ENCODE peak calls at places on chromosomes 16 and 17, in six cellular contexts. R is body of pancreas, T is lower leg skin, B is heart left ventricle, W is transverse colon, M is sigmoid colon. A is an unnamed sample.

GRCh38 chr17:50209472-50210248 is 8.2 kb upstream of the COL1A1 start:
- DNase-seq in T (peak), M (peak), R (peak), W (peak), B (peak), A (no peak)

GRCh38 chr17:14672830-14673229 is 371.9 kb downstream of the HS3ST3B1 start:
- DNase-seq in M (no peak), T (no peak), B (no peak), R (peak), W (no peak), A (no peak)

GRCh38 chr16:15972046-15972868 is 22.8 kb downstream of the ABCC1 start:
- DNase-seq in T (no peak), B (no peak), M (no peak), W (no peak), R (no peak), A (no peak)

GRCh38 chr17:69075823-69076222 is 15.1 kb upstream of the ABCA9 start:
- DNase-seq in W (no peak), M (no peak), R (no peak), T (no peak), B (no peak), A (no peak)

GRCh38 chr16:80615751-80616150 is 75.0 kb downstream of the DYNLRB2 start:
- DNase-seq in T (no peak), W (no peak), B (no peak), M (no peak), R (no peak), A (no peak)

GRCh38 chr16:52203096-52203495 is 343.8 kb downstream of the TOX3 start:
- DNase-seq in W (no peak), T (no peak), B (no peak), M (no peak), R (no peak), A (no peak)

GRCh38 chr16:80231888-80232287 is 308.9 kb upstream of the DYNLRB2 start:
- DNase-seq in M (no peak), W (no peak), T (no peak), B (no peak), R (peak), A (no peak)

GRCh38 chr16:23286131-23286532 is 16.0 kb upstream of the SCNN1B start:
- DNase-seq in R (no peak), M (no peak), W (no peak), B (no peak), T (no peak), A (no peak)

GRCh38 chr17:62656446-62656845 is 29.0 kb downstream of the MRC2 start:
- DNase-seq in W (no peak), M (peak), T (no peak), R (no peak), B (no peak), A (no peak)

GRCh38 chr17:58386708-58387107 is 30.6 kb downstream of the RNF43 start:
- DNase-seq in B (no peak), T (no peak), W (no peak), M (no peak), R (no peak), A (no peak)

GRCh38 chr16:12098429-12099310 is 122.1 kb downstream of the SNX29 start:
- DNase-seq in R (no peak), T (no peak), B (no peak), M (no peak), W (no peak), A (no peak)

GRCh38 chr17:81414751-81415516 is 19.7 kb downstream of the BAHCC1 start:
- DNase-seq in M (no peak), W (no peak), T (no peak), R (no peak), B (no peak), A (no peak)

GRCh38 chr17:9360610-9361571 is 214.7 kb downstream of the STX8 start:
- DNase-seq in R (peak), M (peak), T (no peak), B (no peak), W (peak), A (no peak)

GRCh38 chr17:74116087-74116717 is 87.3 kb upstream of the RPL38 start:
- DNase-seq in W (no peak), B (no peak), R (no peak), M (no peak), T (no peak), A (no peak)

GRCh38 chr17:45705123-45706009 is 78.8 kb upstream of the CRHR1 start:
- DNase-seq in T (no peak), M (no peak), W (no peak), R (peak), B (no peak), A (no peak)

GRCh38 chr16:66207139-66207863 is 159.2 kb upstream of the CDH5 start:
- DNase-seq in R (peak), M (no peak), B (no peak), W (no peak), T (no peak), A (no peak)

GRCh38 chr17:43599835-43600234 is 53.7 kb upstream of the ETV4 start:
- DNase-seq in W (no peak), M (no peak), B (no peak), R (peak), T (no peak), A (no peak)

GRCh38 chr17:57245786-57246185 is 10.5 kb upstream of the MSI2 start:
- DNase-seq in B (no peak), T (no peak), W (no peak), R (no peak), M (no peak), A (no peak)

GRCh38 chr17:47741109-47741792 is 8.2 kb downstream of the TBX21 start:
- DNase-seq in R (no peak), T (peak), M (peak), B (no peak), W (no peak), A (no peak)

GRCh38 chr16:67529639-67530012 is 997 bp downstream of the RIPOR1 start:
- DNase-seq in T (peak), W (no peak), R (no peak), B (no peak), M (no peak), A (no peak)

GRCh38 chr16:50615891-50616290 is 65.2 kb downstream of the SNX20 start:
- DNase-seq in M (no peak), T (no peak), R (no peak), W (no peak), B (no peak), A (no peak)

GRCh38 chr16:17780181-17780580 is 309.4 kb upstream of the XYLT1 start:
- DNase-seq in R (no peak), M (no peak), W (no peak), T (no peak), B (no peak), A (no peak)

GRCh38 chr17:38749222-38750043 is 1.3 kb upstream of the PCGF2 start:
- DNase-seq in W (peak), M (peak), T (peak), B (peak), R (peak), A (no peak)
- TF ChIP-seq POLR2A in W (peak), M (peak), T (no peak), B (peak), R (peak), A (peak)

GRCh38 chr17:7281953-7282751 is 634 bp downstream of the SLC2A4 start:
- DNase-seq in R (no peak), B (peak), W (no peak), M (peak), T (peak), A (no peak)

GRCh38 chr17:7280519-7281073 is 922 bp upstream of the SLC2A4 start:
- DNase-seq in T (peak), R (peak), B (peak), M (peak), W (peak), A (no peak)

GRCh38 chr17:7279453-7279852 is 2.1 kb upstream of the SLC2A4 start:
- DNase-seq in B (no peak), M (no peak), T (no peak), R (no peak), W (no peak), A (no peak)

GRCh38 chr17:7282752-7283321 is 1.3 kb downstream of the SLC2A4 start:
- DNase-seq in W (no peak), B (no peak), R (no peak), M (peak), T (no peak), A (no peak)

GRCh38 chr17:7281074-7281952 is at the start of gene SLC2A4:
- DNase-seq in B (peak), T (peak), W (peak), M (peak), R (peak), A (no peak)
- TF ChIP-seq POLR2A in B (peak), T (no peak), W (peak), M (peak), R (no peak), A (no peak)

DNA sequence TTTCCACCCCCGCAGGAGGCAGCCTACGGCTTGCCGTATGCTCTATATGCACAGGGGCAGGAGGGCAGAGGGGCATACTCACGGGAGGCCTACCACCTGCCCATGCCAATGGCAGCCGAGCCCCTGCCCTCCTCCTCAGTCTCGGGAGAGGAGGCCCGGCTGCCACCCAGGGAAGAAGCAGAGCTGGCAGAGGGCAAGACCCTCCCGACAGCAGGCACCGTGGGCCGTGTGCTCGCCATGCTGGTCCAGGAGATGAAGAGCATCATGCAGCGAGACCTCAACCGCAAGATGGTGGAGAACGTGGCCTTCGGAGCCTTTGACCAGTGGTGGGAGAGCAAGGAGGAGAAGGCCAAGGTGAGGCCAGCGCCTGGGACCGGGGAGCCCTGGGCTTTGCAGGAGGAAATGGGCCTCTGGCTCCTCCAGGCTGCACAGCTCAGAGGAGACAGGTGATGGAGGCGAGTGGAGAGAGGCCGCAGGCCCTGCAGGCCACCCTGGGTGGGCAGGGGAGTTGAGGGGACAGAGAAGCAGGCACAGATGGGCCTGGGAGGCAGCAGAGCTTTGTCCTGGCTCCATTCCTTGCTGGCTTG is 8.6 kb downstream of the SETD1A start:
- DNase-seq in M (no peak), T (no peak), R (no peak), B (no peak), W (no peak), A (no peak)
- TF ChIP-seq POLR2A in M (no peak), T (no peak), R (no peak), B (no peak), W (no peak), A (no peak)

GRCh38 chr16:58129097-58129936 is at the start of gene CFAP20:
- DNase-seq in W (peak), T (peak), M (peak), B (peak), R (peak), A (peak)
- TF ChIP-seq POLR2A in W (peak), T (peak), M (peak), B (peak), R (peak), A (peak)

DNA sequence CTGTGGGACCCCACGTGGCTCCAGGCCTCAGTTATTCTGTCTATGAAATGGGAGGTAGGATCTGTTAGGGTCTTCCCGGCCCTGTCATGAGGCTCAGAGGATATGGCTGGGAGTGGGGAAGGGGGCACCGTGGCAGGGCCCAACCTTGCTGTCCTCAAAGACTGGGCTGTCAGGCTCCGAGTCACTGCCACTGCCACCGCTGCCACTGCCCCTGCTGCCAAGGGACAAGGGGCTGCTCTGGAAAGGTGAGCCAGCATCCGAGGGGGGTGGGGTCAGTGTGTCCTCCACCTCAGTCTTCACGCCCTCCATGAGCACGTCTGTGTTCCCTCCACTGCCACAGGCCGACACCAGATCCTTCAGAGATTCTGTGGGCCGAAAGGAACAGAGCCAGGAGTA is 19.2 kb downstream of the SREBF1 start:
- DNase-seq in T (no peak), B (no peak), R (no peak), M (no peak), W (no peak), A (no peak)
- TF ChIP-seq POLR2A in T (no peak), B (no peak), R (no peak), M (no peak), W (no peak), A (no peak)

A was measured in esophagus squamous epithelium.